ENCODE peak calls at places on chromosomes 2 and 18, in eight cellular contexts. C, B, A, E, O, S, Y and M are unnamed samples.

GRCh38 chr2:196516541-196516940 is 123.0 kb upstream of the CCDC150 start:
- DNase-seq in C (no peak), B (no peak), A (no peak), E (no peak), O (no peak), S (no peak), Y (no peak), M (no peak)

GRCh38 chr2:187003611-187004010 is 154.6 kb upstream of the ZSWIM2 start:
- DNase-seq in C (no peak), B (no peak), A (no peak), E (no peak), O (no peak), S (no peak), Y (no peak), M (no peak)

GRCh38 chr18:2114289-2114688 is 457.0 kb downstream of the METTL4 start:
- DNase-seq in C (no peak), B (no peak), A (no peak), E (no peak), O (no peak), S (no peak), Y (no peak), M (no peak)

GRCh38 chr2:120842456-120843439 is 107.1 kb downstream of the GLI2 start:
- DNase-seq in C (no peak), B (no peak), A (no peak), E (no peak), O (no peak), S (no peak), Y (no peak), M (no peak)

GRCh38 chr2:229927817-229928321 is 5.6 kb downstream of the FBXO36 start:
- DNase-seq in C (no peak), B (no peak), A (no peak), E (no peak), O (no peak), S (no peak), Y (no peak), M (no peak)

GRCh38 chr18:51480562-51481261 is 283.2 kb upstream of the MEX3C start:
- DNase-seq in C (no peak), B (no peak), A (no peak), E (no peak), O (no peak), S (no peak), Y (no peak), M (no peak)

GRCh38 chr2:187338679-187339121 is 109.4 kb downstream of the CALCRL start:
- DNase-seq in C (no peak), B (peak), A (no peak), E (no peak), O (no peak), S (no peak), Y (no peak), M (peak)

GRCh38 chr2:95309599-95309998 is 12.5 kb downstream of the KCNIP3 start:
- DNase-seq in C (no peak), B (no peak), A (no peak), E (no peak), O (no peak), S (no peak), Y (no peak), M (no peak)

GRCh38 chr2:203659650-203660049 is 46.8 kb upstream of the CD28 start:
- DNase-seq in C (no peak), B (no peak), A (no peak), E (no peak), O (no peak), S (no peak), Y (no peak), M (no peak)

GRCh38 chr2:112877423-112877822 is 33.5 kb upstream of the IL37 start:
- DNase-seq in C (no peak), B (no peak), A (no peak), E (no peak), O (no peak), S (no peak), Y (no peak), M (no peak)

GRCh38 chr2:229348135-229348534 is 77.0 kb upstream of the PID1 start:
- DNase-seq in C (no peak), B (no peak), A (no peak), E (no peak), O (no peak), S (no peak), Y (no peak), M (no peak)

GRCh38 chr2:30272761-30273573 is 41.6 kb downstream of the LBH start:
- DNase-seq in C (no peak), B (no peak), A (no peak), E (no peak), O (peak), S (no peak), Y (no peak), M (no peak)

GRCh38 chr2:218985325-218986091 is 524 bp upstream of the FEV start:
- DNase-seq in C (no peak), B (peak), A (no peak), E (no peak), O (no peak), S (no peak), Y (no peak), M (no peak)

GRCh38 chr2:6995406-6996117 is 78.3 kb downstream of the RNF144A start:
- DNase-seq in C (no peak), B (no peak), A (no peak), E (no peak), O (no peak), S (no peak), Y (no peak), M (no peak)

GRCh38 chr2:164205347-164205746 is 415.9 kb downstream of the GRB14 start:
- DNase-seq in C (no peak), B (no peak), A (no peak), E (no peak), O (no peak), S (no peak), Y (no peak), M (no peak)

GRCh38 chr2:42036940-42037339 is 10.9 kb upstream of the PKDCC start:
- DNase-seq in C (no peak), B (no peak), A (no peak), E (no peak), O (no peak), S (no peak), Y (no peak), M (no peak)

GRCh38 chr18:40159141-40160017 is 1795.7 kb upstream of the PIK3C3 start:
- DNase-seq in C (no peak), B (no peak), A (peak), E (no peak), O (no peak), S (no peak), Y (no peak), M (no peak)

GRCh38 chr2:120497261-120497977 is 151.5 kb downstream of the INHBB start:
- DNase-seq in C (no peak), B (no peak), A (no peak), E (no peak), O (no peak), S (no peak), Y (no peak), M (no peak)

GRCh38 chr2:132916219-132916618 is 246.2 kb upstream of the LYPD1 start:
- DNase-seq in C (no peak), B (no peak), A (no peak), E (no peak), O (no peak), S (no peak), Y (no peak), M (no peak)

GRCh38 chr2:99643824-99644787 is 154.3 kb upstream of the REV1 start:
- DNase-seq in C (no peak), B (no peak), A (no peak), E (no peak), O (no peak), S (no peak), Y (no peak), M (no peak)

GRCh38 chr2:6957910-6958615 is 40.9 kb downstream of the RNF144A start:
- DNase-seq in C (no peak), B (no peak), A (no peak), E (no peak), O (no peak), S (no peak), Y (no peak), M (no peak)